ENCODE peak calls at places on chromosomes 12 and 14, in eight cellular contexts. E, J, V, Z, X, C, H and L are unnamed samples.

GRCh38 chr14:99592394-99592793 is 11.6 kb downstream of the CCDC85C start:
- DNase-seq in C (no peak), X (no peak), V (no peak), J (no peak), Z (no peak), H (no peak), E (no peak), L (no peak)

GRCh38 chr12:53418221-53418620 is 5.4 kb upstream of the AMHR2 start:
- DNase-seq in X (no peak), H (no peak), Z (no peak), V (no peak), J (no peak), C (no peak), E (no peak), L (no peak)

GRCh38 chr14:33839193-33840076 is 111.4 kb downstream of the EGLN3 start:
- DNase-seq in H (no peak), E (peak), X (peak), Z (peak), J (peak), C (peak), V (peak), L (no peak)

GRCh38 chr14:64879635-64880381 is at the start of gene SPTB:
- DNase-seq in V (peak), C (peak), J (peak), H (peak), Z (no peak), E (peak), X (peak), L (no peak)

GRCh38 chr12:209851-210250 is 4.1 kb downstream of the SLC6A12 start:
- DNase-seq in V (no peak), C (no peak), E (no peak), Z (no peak), X (no peak), H (no peak), J (no peak), L (no peak)

GRCh38 chr14:35386673-35387125 is 17.9 kb downstream of the NFKBIA start:
- DNase-seq in J (peak), E (no peak), V (no peak), X (no peak), H (no peak), Z (no peak), C (peak), L (no peak)

GRCh38 chr12:50088577-50089335 is 3.6 kb downstream of the SMARCD1 start:
- DNase-seq in J (peak), X (peak), H (no peak), E (peak), Z (no peak), V (peak), C (peak), L (no peak)

GRCh38 chr12:105352940-105353635 is 22.6 kb downstream of the C12orf75 start:
- DNase-seq in V (no peak), Z (no peak), E (peak), H (no peak), J (no peak), X (no peak), C (no peak), L (no peak)

GRCh38 chr14:74593241-74593985 is 18.6 kb downstream of the LTBP2 start:
- DNase-seq in E (no peak), X (no peak), C (no peak), Z (no peak), H (no peak), J (no peak), V (no peak), L (no peak)

GRCh38 chr14:68407275-68407674 is 385.6 kb downstream of the ZFP36L1 start:
- DNase-seq in X (no peak), E (no peak), C (no peak), J (no peak), Z (no peak), V (no peak), H (no peak), L (no peak)